ENCODE peak calls at places on chromosomes 3 and 15, in four cellular contexts. K is cardiac muscle cell, Z is neural progenitor cell, W is AG04450. G is an unnamed sample.

GRCh38 chr15:33852570-33852969 is 115.7 kb upstream of the CHRM5 start:
- DNase-seq in K (peak; percentile 75), Z (no peak), W (no peak), G (peak; percentile 59)

GRCh38 chr3:37974121-37974927 is 16.3 kb upstream of the VILL start:
- DNase-seq in K (peak; percentile 74), Z (peak; percentile 84), W (no peak), G (peak; percentile 46)

GRCh38 chr15:48899793-48900192 is 21.9 kb downstream of the EID1 start:
- DNase-seq in K (no peak), Z (no peak), W (no peak), G (no peak)

GRCh38 chr3:139686206-139686605 is 8.4 kb upstream of the NMNAT3 start:
- DNase-seq in K (no peak), Z (no peak), W (no peak), G (no peak)

GRCh38 chr3:52403955-52404354 is 40.9 kb downstream of the SEMA3G start:
- DNase-seq in K (no peak), Z (no peak), W (no peak), G (no peak)

GRCh38 chr15:98012354-98012753 is 51.9 kb downstream of the ARRDC4 start:
- DNase-seq in K (no peak), Z (no peak), W (no peak), G (no peak)

GRCh38 chr15:55267401-55268053 is 22.1 kb downstream of the RAB27A start:
- DNase-seq in K (peak; percentile 56), Z (no peak), W (no peak), G (peak; percentile 45)

GRCh38 chr3:134057006-134057832 is 27.5 kb upstream of the SLCO2A1 start:
- DNase-seq in K (no peak), Z (no peak), W (no peak), G (no peak)

GRCh38 chr3:119643094-119643493 is 17.3 kb downstream of the POPDC2 start:
- DNase-seq in K (peak; percentile 44), Z (peak; percentile 31), W (no peak), G (no peak)

GRCh38 chr3:42749025-42749752 is 23.9 kb downstream of the CCDC13 start:
- DNase-seq in K (no peak), Z (no peak), W (no peak), G (no peak)

GRCh38 chr15:40696228-40696627 is 1.3 kb downstream of the RAD51 start:
- DNase-seq in K (no peak), Z (no peak), W (no peak), G (no peak)

GRCh38 chr3:146883292-146883691 is 278.1 kb upstream of the PLSCR5 start:
- DNase-seq in K (no peak), Z (no peak), W (no peak), G (no peak)

GRCh38 chr3:45507820-45508317 is 86.7 kb upstream of the LIMD1 start:
- DNase-seq in K (peak; percentile 58), Z (peak; percentile 76), W (no peak), G (peak; percentile 85)

GRCh38 chr15:87777054-87777498 is 479.5 kb downstream of the NTRK3 start:
- DNase-seq in K (peak; percentile 42), Z (no peak), W (peak; percentile 62), G (peak; percentile 80)

GRCh38 chr15:87781959-87782625 is 474.4 kb downstream of the NTRK3 start:
- DNase-seq in K (no peak), Z (no peak), W (no peak), G (no peak)

GRCh38 chr15:87779746-87780145 is 476.8 kb downstream of the NTRK3 start:
- DNase-seq in K (no peak), Z (no peak), W (no peak), G (no peak)

GRCh38 chr15:87778358-87778757 is 478.2 kb downstream of the NTRK3 start:
- DNase-seq in K (no peak), Z (no peak), W (no peak), G (no peak)
- TF ChIP-seq CTCF in K (no peak), Z (no peak), W (no peak), G (no peak)

GRCh38 chr3:55512586-55513343 is 25.7 kb upstream of the WNT5A start:
- DNase-seq in K (no peak), Z (no peak), W (no peak), G (no peak)

GRCh38 chr3:55508335-55508734 is 21.2 kb upstream of the WNT5A start:
- DNase-seq in K (no peak), Z (no peak), W (no peak), G (no peak)

GRCh38 chr3:55515550-55516246 is 28.6 kb upstream of the WNT5A start:
- DNase-seq in K (no peak), Z (no peak), W (no peak), G (no peak)

GRCh38 chr3:55514962-55515361 is 27.9 kb upstream of the WNT5A start:
- DNase-seq in K (no peak), Z (no peak), W (no peak), G (no peak)

GRCh38 chr3:55511895-55512585 is 24.9 kb upstream of the WNT5A start:
- DNase-seq in K (peak; percentile 43), Z (no peak), W (peak; percentile 51), G (peak; percentile 70)
- H3K4me3 ChIP-seq in K (no peak overlapping the region), Z (no peak overlapping the region), W (peak overlapping the region; percentile 33), G (no peak overlapping the region)

DNA sequence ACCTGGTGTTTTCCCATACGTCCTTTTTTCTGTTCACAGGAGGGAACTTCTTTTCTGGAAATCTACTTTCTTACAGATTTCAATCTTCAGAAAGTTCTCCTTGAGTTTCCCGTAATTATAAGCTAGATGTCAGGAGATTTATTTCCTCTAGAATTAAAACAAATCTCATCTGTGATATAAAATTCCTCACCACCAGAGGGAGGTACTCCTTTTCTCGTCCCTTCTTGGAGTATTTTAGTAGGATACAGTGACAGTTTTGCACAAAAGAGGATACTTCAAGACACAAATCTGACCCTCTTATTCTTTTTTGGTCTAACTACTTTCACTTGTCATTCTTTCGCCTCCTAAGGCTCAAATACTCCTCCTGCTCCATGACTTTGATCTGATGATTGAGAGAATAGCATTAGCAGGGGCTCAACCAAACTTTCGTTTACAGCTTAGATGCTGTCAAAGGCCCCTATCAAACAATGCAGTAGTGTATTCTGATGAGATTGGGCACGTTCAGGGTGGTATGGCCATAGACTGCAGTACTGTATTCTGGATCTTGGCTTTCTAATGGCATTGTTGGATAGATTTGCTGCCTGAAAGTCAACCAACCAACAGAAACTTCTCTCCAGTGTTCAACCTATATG is 38.0 kb downstream of the TMEM41A start:
- DNase-seq in K (peak; percentile 47), Z (no peak), W (no peak), G (peak; percentile 16)
- TF ChIP-seq CTCF in K (peak; percentile 41), Z (peak; percentile 58), W (peak; percentile 49), G (peak; percentile 34)

GRCh38 chr3:184154909-184155643 is at the start of gene DVL3:
- DNase-seq in K (peak; percentile 80), Z (peak; percentile 88), W (no peak), G (peak; percentile 64)
- H3K4me3 ChIP-seq in K (peak within 1 kb of the TSS; percentile 100), Z (peak within 1 kb of the TSS; percentile 100), W (peak within 1 kb of the TSS; percentile 97), G (peak within 1 kb of the TSS; percentile 98)

GRCh38 chr15:74781673-74782595 is at the start of gene CSK:
- DNase-seq in K (peak; percentile 76), Z (peak; percentile 90), W (no peak), G (peak; percentile 33)
- TF ChIP-seq CTCF in K (peak; percentile 51), Z (peak; percentile 42), W (peak; percentile 48), G (peak; percentile 53)

DNA sequence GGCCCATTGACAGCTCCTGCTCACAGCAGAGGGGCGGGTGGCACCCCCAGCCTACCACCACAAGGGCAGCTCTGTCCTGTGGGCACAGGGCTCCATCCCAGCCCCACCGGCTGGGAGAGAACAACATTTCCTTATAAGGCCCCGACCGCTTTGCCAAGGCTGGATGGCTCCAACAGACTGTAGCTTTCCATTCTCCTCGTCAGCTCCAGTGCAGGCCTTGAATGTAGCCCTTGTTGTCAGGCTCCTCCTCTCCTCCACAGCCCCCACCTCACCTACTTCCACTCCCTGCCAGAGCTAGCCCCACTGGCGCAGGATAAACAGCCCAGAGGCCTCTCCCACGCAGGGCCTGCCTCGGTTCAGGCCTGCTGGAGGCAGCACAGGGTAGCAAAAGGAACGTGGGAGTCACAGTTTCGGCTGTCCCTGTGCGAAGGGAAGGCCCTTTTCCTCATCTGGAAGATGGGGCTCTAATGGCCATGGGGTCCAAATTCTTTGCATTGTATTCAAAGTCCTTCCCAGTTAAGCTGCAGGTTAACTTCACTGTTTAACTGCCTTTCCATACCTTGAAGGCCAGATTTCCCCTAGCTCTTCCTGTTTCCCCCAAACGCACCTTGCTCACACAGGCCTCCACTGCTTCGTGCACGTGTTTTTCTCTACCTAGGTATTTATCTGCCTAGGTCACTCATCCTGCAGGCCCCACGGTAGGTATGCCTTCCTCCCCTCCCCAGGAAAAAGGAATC is 101.6 kb upstream of the LPP start:
- DNase-seq in K (peak; percentile 92), Z (peak; percentile 67), W (no peak), G (peak; percentile 48)
- H3K4me3 ChIP-seq in K (no peak overlapping the region), Z (no peak overlapping the region), W (no peak overlapping the region), G (no peak overlapping the region)

GRCh38 chr15:43185161-43186002 is at the start of gene CCNDBP1:
- DNase-seq in K (peak; percentile 81), Z (peak; percentile 97), W (no peak), G (peak; percentile 65)

GRCh38 chr15:43187544-43188155 is 2.4 kb downstream of the CCNDBP1 start:
- DNase-seq in K (peak; percentile 72), Z (peak; percentile 64), W (peak; percentile 34), G (peak; percentile 58)

GRCh38 chr15:43183270-43183669 is 1.9 kb upstream of the CCNDBP1 start:
- DNase-seq in K (no peak), Z (no peak), W (no peak), G (no peak)

GRCh38 chr15:43184407-43185160 is 619 bp upstream of the CCNDBP1 start:
- DNase-seq in K (no peak), Z (no peak), W (no peak), G (no peak)

GRCh38 chr15:43186003-43186353 is 775 bp downstream of the CCNDBP1 start:
- DNase-seq in K (no peak), Z (no peak), W (no peak), G (no peak)
- TF ChIP-seq CTCF in K (no peak), Z (no peak), W (no peak), G (no peak)

GRCh38 chr15:20659265-20659664 is 117.7 kb upstream of the GOLGA6L6 start:
- DNase-seq in K (no peak), Z (no peak), W (no peak), G (no peak)
- H3K4me3 ChIP-seq in K (no peak overlapping the region), Z (no peak overlapping the region), W (no peak overlapping the region), G (no peak overlapping the region)

GRCh38 chr15:63203451-63204090 is 14.2 kb downstream of the RAB8B start:
- DNase-seq in K (no peak), Z (no peak), W (no peak), G (peak; percentile 51)
- TF ChIP-seq CTCF in K (no peak), Z (no peak), W (no peak), G (no peak)

G was measured in astrocyte of the spinal cord.